ENCODE peak calls at places on chromosomes 12 and 14, in six cellular contexts. One of them, this sample, is unnamed.

GRCh38 chr12:51351913-51352532 is 5.5 kb upstream of the CELA1 start:
- DNase-seq in mesenchymal stem cell: peak; percentile 55
- DNase-seq in H9: peak; percentile 91
- DNase-seq in H1: peak; percentile 90
- DNase-seq in neuronal stem cell: peak; percentile 75
- DNase-seq in trophoblast cell: peak; percentile 91
- DNase-seq in this sample: peak; percentile 66

GRCh38 chr12:97595936-97596335 is 133.3 kb downstream of the RMST start:
- DNase-seq in mesenchymal stem cell: no peak
- DNase-seq in H9: no peak
- DNase-seq in H1: no peak
- DNase-seq in neuronal stem cell: no peak
- DNase-seq in trophoblast cell: no peak
- DNase-seq in this sample: no peak

GRCh38 chr12:7042847-7043246 is 17.7 kb upstream of the C1S start:
- DNase-seq in mesenchymal stem cell: peak; percentile 49
- DNase-seq in H9: no peak
- DNase-seq in H1: no peak
- DNase-seq in neuronal stem cell: no peak
- DNase-seq in trophoblast cell: peak; percentile 58
- DNase-seq in this sample: peak; percentile 29

GRCh38 chr12:121300083-121300819 is 3.7 kb upstream of the CAMKK2 start:
- DNase-seq in mesenchymal stem cell: no peak
- DNase-seq in H9: no peak
- DNase-seq in H1: no peak
- DNase-seq in neuronal stem cell: no peak
- DNase-seq in trophoblast cell: no peak
- DNase-seq in this sample: no peak

GRCh38 chr14:30291216-30291615 is 267.7 kb upstream of the G2E3 start:
- DNase-seq in mesenchymal stem cell: no peak
- DNase-seq in H9: no peak
- DNase-seq in H1: no peak
- DNase-seq in neuronal stem cell: no peak
- DNase-seq in trophoblast cell: peak; percentile 60
- DNase-seq in this sample: peak; percentile 75

GRCh38 chr14:96616168-96616681 is 114.0 kb downstream of the PAPOLA start:
- DNase-seq in mesenchymal stem cell: no peak
- DNase-seq in H9: peak; percentile 40
- DNase-seq in H1: no peak
- DNase-seq in neuronal stem cell: no peak
- DNase-seq in trophoblast cell: no peak
- DNase-seq in this sample: no peak

GRCh38 chr14:74762917-74763802 is at the start of gene YLPM1:
- DNase-seq in mesenchymal stem cell: peak; percentile 97
- DNase-seq in H9: peak; percentile 93
- DNase-seq in H1: peak; percentile 89
- DNase-seq in neuronal stem cell: peak; percentile 93
- DNase-seq in trophoblast cell: peak; percentile 99
- DNase-seq in this sample: peak; percentile 98

GRCh38 chr12:87930033-87930432 is 99.2 kb downstream of the C12orf50 start:
- DNase-seq in mesenchymal stem cell: peak; percentile 42
- DNase-seq in H9: no peak
- DNase-seq in H1: no peak
- DNase-seq in neuronal stem cell: no peak
- DNase-seq in trophoblast cell: peak; percentile 14
- DNase-seq in this sample: peak; percentile 92

GRCh38 chr12:57548488-57548887 is 1.4 kb upstream of the KIF5A start:
- DNase-seq in mesenchymal stem cell: no peak
- DNase-seq in H9: no peak
- DNase-seq in H1: no peak
- DNase-seq in neuronal stem cell: no peak
- DNase-seq in trophoblast cell: no peak
- DNase-seq in this sample: no peak

GRCh38 chr12:117507547-117507946 is 146.1 kb upstream of the NOS1 start:
- DNase-seq in mesenchymal stem cell: no peak
- DNase-seq in H9: no peak
- DNase-seq in H1: no peak
- DNase-seq in neuronal stem cell: no peak
- DNase-seq in trophoblast cell: no peak
- DNase-seq in this sample: no peak

GRCh38 chr12:106865685-106866084 is 90.0 kb upstream of the TMEM263 start:
- DNase-seq in mesenchymal stem cell: no peak
- DNase-seq in H9: peak; percentile 57
- DNase-seq in H1: no peak
- DNase-seq in neuronal stem cell: no peak
- DNase-seq in trophoblast cell: peak; percentile 93
- DNase-seq in this sample: no peak

GRCh38 chr12:70032076-70032475 is 207.0 kb downstream of the MYRFL start:
- DNase-seq in mesenchymal stem cell: no peak
- DNase-seq in H9: no peak
- DNase-seq in H1: no peak
- DNase-seq in neuronal stem cell: no peak
- DNase-seq in trophoblast cell: no peak
- DNase-seq in this sample: no peak

GRCh38 chr12:25491396-25491948 is 61.6 kb downstream of the LMNTD1 start:
- DNase-seq in mesenchymal stem cell: no peak
- DNase-seq in H9: no peak
- DNase-seq in H1: no peak
- DNase-seq in neuronal stem cell: peak; percentile 50
- DNase-seq in trophoblast cell: peak; percentile 52
- DNase-seq in this sample: no peak
- H3K9me3 ChIP-seq in mesenchymal stem cell: no peaks in the 10 kb centered on the region
- H3K9me3 ChIP-seq in H9: no peaks in the 10 kb centered on the region
- H3K9me3 ChIP-seq in H1: no peaks in the 10 kb centered on the region
- H3K9me3 ChIP-seq in neuronal stem cell: no peaks in the 10 kb centered on the region
- H3K9me3 ChIP-seq in trophoblast cell: no peaks in the 10 kb centered on the region
- H3K9me3 ChIP-seq in this sample: no peaks in the 10 kb centered on the region

DNA sequence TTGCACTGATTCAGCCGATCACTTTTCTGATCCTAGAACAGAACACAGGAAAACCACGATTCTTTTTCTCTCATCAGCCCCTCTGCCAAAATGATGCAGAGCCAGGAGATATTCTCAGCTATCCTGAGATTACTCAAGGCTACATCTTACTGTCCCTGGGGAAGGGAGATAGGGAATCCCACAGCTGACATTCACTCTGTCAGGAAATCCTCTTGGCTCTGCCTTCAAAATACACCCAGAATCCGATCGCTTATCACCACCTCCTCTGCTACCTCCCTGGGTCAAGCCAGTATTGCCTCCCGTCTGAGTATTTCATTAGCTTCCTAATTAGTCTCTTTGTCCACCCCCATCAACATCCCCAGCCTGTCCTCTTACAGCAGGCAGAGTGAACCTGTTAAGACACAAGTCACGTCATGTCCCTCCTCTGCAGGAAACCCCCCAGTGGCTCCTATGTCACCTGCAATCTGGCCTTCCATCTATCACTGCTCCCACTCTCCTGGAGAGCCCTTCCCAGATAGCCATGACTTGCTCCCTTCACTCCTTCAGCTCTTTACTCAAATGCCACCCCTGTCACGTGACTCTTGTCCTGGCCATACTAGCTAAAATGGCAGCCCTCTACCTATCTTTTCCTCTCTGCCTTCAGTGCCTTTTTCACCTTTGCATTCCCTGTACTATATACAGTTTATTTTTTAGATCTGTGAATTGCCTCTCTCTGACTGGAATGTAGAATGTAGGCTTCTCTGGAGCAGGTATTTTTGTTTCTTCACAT is 70.3 kb downstream of the GALNT4 start:
- DNase-seq in mesenchymal stem cell: peak; percentile 86
- DNase-seq in H9: peak; percentile 34
- DNase-seq in H1: no peak
- DNase-seq in neuronal stem cell: no peak
- DNase-seq in trophoblast cell: no peak
- DNase-seq in this sample: no peak
- H2BK5ac ChIP-seq in mesenchymal stem cell: no peak overlapping the region
- H2BK5ac ChIP-seq in H9: no peak overlapping the region
- H2BK5ac ChIP-seq in H1: no peak overlapping the region
- H2BK5ac ChIP-seq in neuronal stem cell: no peak overlapping the region
- H2BK5ac ChIP-seq in trophoblast cell: no peak overlapping the region
- H2BK5ac ChIP-seq in this sample: peak overlapping the region; percentile 93

DNA sequence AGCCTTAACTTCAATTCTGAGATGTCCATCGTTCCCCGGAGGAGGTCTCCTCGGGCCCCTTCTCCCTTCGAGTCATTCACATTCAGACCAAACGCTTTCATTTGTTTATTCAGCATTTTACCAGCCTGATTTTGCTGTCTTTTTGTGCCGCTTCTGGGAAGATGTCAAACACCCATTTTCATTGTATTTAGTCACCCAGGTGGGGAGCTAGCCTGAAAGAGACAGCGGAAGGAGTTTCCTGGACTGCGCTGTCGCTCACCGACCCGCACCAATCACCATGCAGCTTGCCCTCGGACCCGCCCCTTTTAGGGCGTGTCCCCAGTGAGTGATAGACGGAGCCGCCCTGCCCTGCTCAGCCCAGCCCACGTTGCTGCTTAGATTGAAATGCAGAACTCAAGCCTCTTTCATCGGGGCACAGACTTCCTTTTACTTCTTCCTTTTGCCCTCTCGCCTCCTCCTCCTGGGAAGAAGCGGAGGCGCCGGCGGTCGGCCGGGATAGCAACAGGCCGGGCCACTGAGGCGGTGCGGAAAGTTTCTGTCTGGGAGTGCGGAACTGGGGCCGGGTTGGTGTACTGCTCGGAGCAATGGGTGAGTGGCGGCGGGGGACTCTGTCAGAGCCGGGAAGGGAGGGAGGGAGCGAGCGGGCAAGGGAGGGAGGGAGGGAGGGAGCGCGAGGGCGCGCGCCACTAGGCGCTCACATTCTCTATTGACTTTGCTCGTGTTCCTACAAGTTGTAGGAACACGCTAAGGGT is at the start of gene PAX9:
- DNase-seq in mesenchymal stem cell: peak; percentile 84
- DNase-seq in H9: peak; percentile 97
- DNase-seq in H1: peak; percentile 96
- DNase-seq in neuronal stem cell: peak; percentile 91
- DNase-seq in trophoblast cell: peak; percentile 24
- DNase-seq in this sample: peak; percentile 41
- H3K9me3 ChIP-seq in mesenchymal stem cell: no peaks in the 10 kb centered on the region
- H3K9me3 ChIP-seq in H9: no peaks in the 10 kb centered on the region
- H3K9me3 ChIP-seq in H1: no peaks in the 10 kb centered on the region
- H3K9me3 ChIP-seq in neuronal stem cell: no peaks in the 10 kb centered on the region
- H3K9me3 ChIP-seq in trophoblast cell: peaks cover 14% of the 10 kb centered on the region
- H3K9me3 ChIP-seq in this sample: peaks cover 13% of the 10 kb centered on the region

GRCh38 chr12:45223868-45224267 is 8.0 kb downstream of the ANO6 start:
- DNase-seq in mesenchymal stem cell: no peak
- DNase-seq in H9: no peak
- DNase-seq in H1: no peak
- DNase-seq in neuronal stem cell: no peak
- DNase-seq in trophoblast cell: no peak
- DNase-seq in this sample: no peak

GRCh38 chr12:45217846-45218245 is 2.0 kb downstream of the ANO6 start:
- DNase-seq in mesenchymal stem cell: no peak
- DNase-seq in H9: no peak
- DNase-seq in H1: no peak
- DNase-seq in neuronal stem cell: no peak
- DNase-seq in trophoblast cell: no peak
- DNase-seq in this sample: peak; percentile 12

GRCh38 chr12:45219621-45220020 is 3.7 kb downstream of the ANO6 start:
- DNase-seq in mesenchymal stem cell: no peak
- DNase-seq in H9: no peak
- DNase-seq in H1: no peak
- DNase-seq in neuronal stem cell: no peak
- DNase-seq in trophoblast cell: no peak
- DNase-seq in this sample: no peak

GRCh38 chr12:45220366-45220931 is 4.6 kb downstream of the ANO6 start:
- DNase-seq in mesenchymal stem cell: no peak
- DNase-seq in H9: no peak
- DNase-seq in H1: no peak
- DNase-seq in neuronal stem cell: no peak
- DNase-seq in trophoblast cell: peak; percentile 80
- DNase-seq in this sample: no peak

GRCh38 chr12:45220961-45221360 is 5.1 kb downstream of the ANO6 start:
- DNase-seq in mesenchymal stem cell: no peak
- DNase-seq in H9: no peak
- DNase-seq in H1: no peak
- DNase-seq in neuronal stem cell: no peak
- DNase-seq in trophoblast cell: no peak
- DNase-seq in this sample: no peak
- H2BK5ac ChIP-seq in mesenchymal stem cell: no peak overlapping the region
- H2BK5ac ChIP-seq in H9: no peak overlapping the region
- H2BK5ac ChIP-seq in H1: peak overlapping the region; percentile 75
- H2BK5ac ChIP-seq in neuronal stem cell: no peak overlapping the region
- H2BK5ac ChIP-seq in trophoblast cell: no peak overlapping the region
- H2BK5ac ChIP-seq in this sample: no peak overlapping the region

This sample was measured in IMR-90.